ENCODE peak calls at places on chromosomes 12 and 14, in seven cellular contexts. L is colonic mucosa; Z is psoas muscle; U is aorta; N is heart right ventricle; V is effector memory CD4-positive, alpha-beta T cell; Y is A549. G is an unnamed sample.

GRCh38 chr14:53786045-53786444 is 170.6 kb downstream of the BMP4 start:
- DNase-seq in N (no peak), Z (no peak), V (no peak), Y (no peak), U (no peak), L (no peak), G (no peak)

GRCh38 chr12:104544836-104545235 is 88.1 kb downstream of the CHST11 start:
- DNase-seq in Z (no peak), U (no peak), V (no peak), N (no peak), Y (no peak), L (no peak), G (no peak)

GRCh38 chr14:89190779-89191513 is 226.1 kb downstream of the FOXN3 start:
- DNase-seq in Y (no peak), Z (no peak), L (no peak), V (no peak), U (no peak), N (no peak), G (no peak)

GRCh38 chr12:119770146-119770545 is 102.2 kb downstream of the PRKAB1 start:
- DNase-seq in Y (no peak), L (no peak), U (no peak), Z (no peak), V (no peak), N (no peak), G (no peak)

GRCh38 chr14:65170768-65171251 is 68.5 kb upstream of the MAX start:
- DNase-seq in Z (no peak), L (peak; percentile 37), V (peak; percentile 12), N (no peak), U (no peak), Y (peak; percentile 57), G (no peak)

GRCh38 chr12:90897316-90897715 is 57.7 kb downstream of the CCER1 start:
- DNase-seq in L (no peak), U (no peak), N (no peak), Y (no peak), Z (no peak), V (no peak), G (no peak)

GRCh38 chr14:98791661-98792060 is 480.3 kb downstream of the BCL11B start:
- DNase-seq in U (no peak), Y (no peak), V (no peak), L (no peak), N (no peak), Z (no peak), G (no peak)

GRCh38 chr12:3117628-3118027 is 40.4 kb downstream of the TSPAN9 start:
- DNase-seq in U (no peak), Z (peak; percentile 15), N (no peak), Y (no peak), V (no peak), L (no peak), G (no peak)

GRCh38 chr12:81610955-81611889 is 147.9 kb downstream of the PPFIA2 start:
- DNase-seq in N (no peak), U (no peak), Z (no peak), Y (peak; percentile 51), L (no peak), V (no peak), G (no peak)

GRCh38 chr12:119082496-119082895 is 96.2 kb upstream of the HSPB8 start:
- DNase-seq in V (no peak), Z (no peak), U (no peak), L (no peak), N (peak; percentile 79), Y (no peak), G (no peak)

GRCh38 chr12:113504917-113505316 is 33.2 kb upstream of the LHX5 start:
- DNase-seq in N (no peak), U (no peak), Z (no peak), L (no peak), Y (no peak), V (no peak), G (no peak)

GRCh38 chr14:100783630-100784321 is 42.1 kb upstream of the MEG3 start:
- DNase-seq in Z (peak; percentile 44), L (no peak), U (peak; percentile 67), N (no peak), Y (no peak), V (no peak), G (no peak)

GRCh38 chr12:123102381-123102780 is 48.5 kb downstream of the PITPNM2 start:
- DNase-seq in N (no peak), V (no peak), Y (no peak), U (no peak), L (no peak), Z (no peak), G (no peak)

GRCh38 chr14:96154900-96155299 is 49.7 kb upstream of the BDKRB2 start:
- DNase-seq in N (no peak), Z (no peak), L (no peak), V (no peak), U (no peak), Y (no peak), G (no peak)

GRCh38 chr14:60968671-60969070 is 12.2 kb downstream of the TRMT5 start:
- DNase-seq in U (no peak), Z (no peak), L (no peak), Y (no peak), V (no peak), N (no peak), G (no peak)

GRCh38 chr12:79415754-79416435 is 274.9 kb downstream of the PAWR start:
- DNase-seq in Y (peak; percentile 31), Z (no peak), V (no peak), N (no peak), L (peak; percentile 74), U (no peak), G (no peak)

DNA sequence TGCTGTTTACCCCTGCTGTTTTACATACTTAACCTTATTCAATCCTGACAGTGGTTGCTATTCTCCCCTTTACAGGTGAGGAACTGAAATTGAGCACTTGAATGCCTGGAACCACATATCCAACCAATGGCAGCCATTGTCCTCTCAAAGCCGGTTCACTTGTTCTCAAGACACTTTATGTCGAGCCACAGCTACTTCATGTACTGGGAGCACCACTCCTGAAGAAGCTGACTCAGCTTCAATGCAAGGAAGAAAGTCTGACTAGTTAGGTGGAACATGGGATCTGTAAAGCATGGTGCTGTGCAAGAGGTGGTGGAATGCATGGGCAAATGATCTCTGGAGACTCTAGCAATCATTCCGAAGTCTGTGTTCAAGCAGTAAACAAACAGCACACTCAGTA is 113.9 kb upstream of the CPM start:
- DNase-seq in L (no peak), V (no peak), U (no peak), Z (no peak), Y (no peak), N (no peak), G (no peak)
- H3K27ac ChIP-seq in L (no peak overlapping the region), V (no peak overlapping the region), U (no peak overlapping the region), Z (no peak overlapping the region), Y (no peak overlapping the region), N (no peak overlapping the region), G (no peak overlapping the region)

GRCh38 chr12:52081263-52081733 is 1.8 kb downstream of the SMIM41 start:
- DNase-seq in Y (no peak), N (peak; percentile 24), U (peak; percentile 63), Z (peak; percentile 69), V (no peak), L (no peak), G (no peak)

GRCh38 chr12:52083638-52083996 is 4.1 kb downstream of the SMIM41 start:
- DNase-seq in U (no peak), N (no peak), Y (no peak), Z (no peak), V (no peak), L (no peak), G (no peak)

GRCh38 chr12:52082026-52082667 is 2.6 kb downstream of the SMIM41 start:
- DNase-seq in U (peak; percentile 77), Z (peak; percentile 70), N (peak; percentile 62), V (no peak), L (no peak), Y (no peak), G (no peak)

GRCh38 chr12:52082988-52083637 is 3.6 kb downstream of the SMIM41 start:
- DNase-seq in N (peak; percentile 72), L (peak; percentile 64), Y (peak; percentile 57), Z (peak; percentile 85), U (peak; percentile 88), V (peak; percentile 45), G (no peak)

GRCh38 chr12:52082668-52082987 is 3.1 kb downstream of the SMIM41 start:
- DNase-seq in N (no peak), L (no peak), Y (no peak), Z (no peak), V (no peak), U (no peak), G (no peak)
- H3K4me3 ChIP-seq in N (no peak overlapping the region), L (no peak overlapping the region), Y (no peak overlapping the region), Z (no peak overlapping the region), V (no peak overlapping the region), U (no peak overlapping the region), G (peak overlapping the region; percentile 44)

GRCh38 chr12:16604853-16605252 is 1.1 kb downstream of the LMO3 start:
- DNase-seq in Y (no peak), L (no peak), V (no peak), N (peak; percentile 15), U (peak; percentile 68), Z (no peak), G (no peak)
- H3K27ac ChIP-seq in Y (no peak overlapping the region), L (no peak overlapping the region), V (no peak overlapping the region), N (peak overlapping the region; percentile 62), U (peak overlapping the region; percentile 14), Z (no peak overlapping the region), G (no peak overlapping the region)

GRCh38 chr12:92139634-92140555 is 5.8 kb downstream of the BTG1 start:
- DNase-seq in U (no peak), Z (no peak), V (no peak), L (no peak), Y (no peak), N (no peak), G (no peak)

GRCh38 chr12:92142251-92142896 is 3.3 kb downstream of the BTG1 start:
- DNase-seq in V (no peak), L (no peak), U (no peak), N (no peak), Z (no peak), Y (no peak), G (no peak)

GRCh38 chr12:92143280-92143679 is 2.4 kb downstream of the BTG1 start:
- DNase-seq in V (no peak), L (no peak), U (no peak), N (no peak), Y (no peak), Z (no peak), G (no peak)

GRCh38 chr12:92141585-92142244 is 3.9 kb downstream of the BTG1 start:
- DNase-seq in Z (no peak), L (no peak), Y (no peak), N (no peak), U (no peak), V (no peak), G (no peak)

GRCh38 chr12:92140919-92141536 is 4.6 kb downstream of the BTG1 start:
- DNase-seq in L (no peak), N (no peak), V (no peak), U (no peak), Y (no peak), Z (no peak), G (no peak)
- H3K4me3 ChIP-seq in L (peak overlapping the region; percentile 82), N (peak overlapping the region; percentile 89), V (peak overlapping the region; percentile 87), U (peak overlapping the region; percentile 96), Y (peak overlapping the region; percentile 91), Z (peak overlapping the region; percentile 86), G (peak overlapping the region; percentile 98)

GRCh38 chr12:95336387-95337067 is 118.9 kb downstream of the VEZT start:
- DNase-seq in N (peak; percentile 33), L (peak; percentile 56), V (no peak), Z (peak; percentile 79), U (peak; percentile 78), Y (peak; percentile 90), G (peak; percentile 84)
- H3K27ac ChIP-seq in N (peak overlapping the region; percentile 68), L (peak overlapping the region; percentile 27), V (no peak overlapping the region), Z (peak overlapping the region; percentile 39), U (peak overlapping the region; percentile 48), Y (peak overlapping the region; percentile 72), G (peak overlapping the region; percentile 55)

G was measured in coronary artery.